ENCODE peak calls at places on chromosome 9, in five cellular contexts. One of them, this sample, is unnamed.

GRCh38 chr9:99056876-99057664 is 47.8 kb upstream of the TGFBR1 start:
- DNase-seq in lower leg skin: no peak
- DNase-seq in stimulated activated CD4-positive, alpha-beta T cell treated with anti-CD3 and anti-CD28 coated beads, Interleukin-12 subunit alpha, Interleukin-12 subunit beta, amount 100 ng/mL, for 4 hours: no peak
- DNase-seq in SK-N-MC: no peak
- DNase-seq in left ventricle myocardium superior: no peak
- DNase-seq in this sample: no peak

GRCh38 chr9:136660971-136661540 is 1.7 kb upstream of the EGFL7 start:
- DNase-seq in stimulated activated CD4-positive, alpha-beta T cell treated with anti-CD3 and anti-CD28 coated beads, Interleukin-12 subunit alpha, Interleukin-12 subunit beta, amount 100 ng/mL, for 4 hours: no peak
- DNase-seq in left ventricle myocardium superior: no peak
- DNase-seq in SK-N-MC: no peak
- DNase-seq in lower leg skin: no peak
- DNase-seq in this sample: peak; percentile 21

GRCh38 chr9:106529616-106530015 is 333.4 kb upstream of the ZNF462 start:
- DNase-seq in lower leg skin: no peak
- DNase-seq in stimulated activated CD4-positive, alpha-beta T cell treated with anti-CD3 and anti-CD28 coated beads, Interleukin-12 subunit alpha, Interleukin-12 subunit beta, amount 100 ng/mL, for 4 hours: no peak
- DNase-seq in SK-N-MC: no peak
- DNase-seq in left ventricle myocardium superior: no peak
- DNase-seq in this sample: no peak

GRCh38 chr9:83440641-83441040 is 97.6 kb downstream of the FRMD3 start:
- DNase-seq in lower leg skin: no peak
- DNase-seq in left ventricle myocardium superior: no peak
- DNase-seq in stimulated activated CD4-positive, alpha-beta T cell treated with anti-CD3 and anti-CD28 coated beads, Interleukin-12 subunit alpha, Interleukin-12 subunit beta, amount 100 ng/mL, for 4 hours: no peak
- DNase-seq in SK-N-MC: no peak
- DNase-seq in this sample: no peak

GRCh38 chr9:115237383-115238087 is 119.6 kb upstream of the TNC start:
- DNase-seq in left ventricle myocardium superior: peak; percentile 50
- DNase-seq in stimulated activated CD4-positive, alpha-beta T cell treated with anti-CD3 and anti-CD28 coated beads, Interleukin-12 subunit alpha, Interleukin-12 subunit beta, amount 100 ng/mL, for 4 hours: no peak
- DNase-seq in lower leg skin: peak; percentile 91
- DNase-seq in SK-N-MC: no peak
- DNase-seq in this sample: peak; percentile 69

GRCh38 chr9:27162045-27162444 is 53.0 kb downstream of the TEK start:
- DNase-seq in lower leg skin: no peak
- DNase-seq in SK-N-MC: no peak
- DNase-seq in stimulated activated CD4-positive, alpha-beta T cell treated with anti-CD3 and anti-CD28 coated beads, Interleukin-12 subunit alpha, Interleukin-12 subunit beta, amount 100 ng/mL, for 4 hours: no peak
- DNase-seq in left ventricle myocardium superior: no peak
- DNase-seq in this sample: no peak

GRCh38 chr9:135329571-135330306 is 149.8 kb upstream of the PPP1R26 start:
- DNase-seq in SK-N-MC: no peak
- DNase-seq in stimulated activated CD4-positive, alpha-beta T cell treated with anti-CD3 and anti-CD28 coated beads, Interleukin-12 subunit alpha, Interleukin-12 subunit beta, amount 100 ng/mL, for 4 hours: no peak
- DNase-seq in left ventricle myocardium superior: no peak
- DNase-seq in lower leg skin: peak; percentile 75
- DNase-seq in this sample: peak; percentile 45

GRCh38 chr9:215631-216155 is 1.0 kb downstream of the DOCK8 start:
- DNase-seq in lower leg skin: no peak
- DNase-seq in stimulated activated CD4-positive, alpha-beta T cell treated with anti-CD3 and anti-CD28 coated beads, Interleukin-12 subunit alpha, Interleukin-12 subunit beta, amount 100 ng/mL, for 4 hours: no peak
- DNase-seq in left ventricle myocardium superior: no peak
- DNase-seq in SK-N-MC: no peak
- DNase-seq in this sample: no peak

GRCh38 chr9:3960661-3961144 is 339.2 kb downstream of the GLIS3 start:
- DNase-seq in stimulated activated CD4-positive, alpha-beta T cell treated with anti-CD3 and anti-CD28 coated beads, Interleukin-12 subunit alpha, Interleukin-12 subunit beta, amount 100 ng/mL, for 4 hours: no peak
- DNase-seq in left ventricle myocardium superior: no peak
- DNase-seq in SK-N-MC: no peak
- DNase-seq in lower leg skin: no peak
- DNase-seq in this sample: no peak

GRCh38 chr9:76314321-76314720 is 79.9 kb downstream of the RFK start:
- DNase-seq in left ventricle myocardium superior: no peak
- DNase-seq in lower leg skin: no peak
- DNase-seq in stimulated activated CD4-positive, alpha-beta T cell treated with anti-CD3 and anti-CD28 coated beads, Interleukin-12 subunit alpha, Interleukin-12 subunit beta, amount 100 ng/mL, for 4 hours: no peak
- DNase-seq in SK-N-MC: no peak
- DNase-seq in this sample: no peak

GRCh38 chr9:13146838-13147237 is 132.7 kb downstream of the MPDZ start:
- DNase-seq in lower leg skin: no peak
- DNase-seq in SK-N-MC: no peak
- DNase-seq in stimulated activated CD4-positive, alpha-beta T cell treated with anti-CD3 and anti-CD28 coated beads, Interleukin-12 subunit alpha, Interleukin-12 subunit beta, amount 100 ng/mL, for 4 hours: no peak
- DNase-seq in left ventricle myocardium superior: no peak
- DNase-seq in this sample: no peak

GRCh38 chr9:34611251-34611810 is 566 bp downstream of the RPP25L start:
- DNase-seq in SK-N-MC: no peak
- DNase-seq in left ventricle myocardium superior: no peak
- DNase-seq in lower leg skin: no peak
- DNase-seq in stimulated activated CD4-positive, alpha-beta T cell treated with anti-CD3 and anti-CD28 coated beads, Interleukin-12 subunit alpha, Interleukin-12 subunit beta, amount 100 ng/mL, for 4 hours: no peak
- DNase-seq in this sample: no peak

GRCh38 chr9:129891519-129891918 is 56.3 kb downstream of the USP20 start:
- DNase-seq in left ventricle myocardium superior: no peak
- DNase-seq in stimulated activated CD4-positive, alpha-beta T cell treated with anti-CD3 and anti-CD28 coated beads, Interleukin-12 subunit alpha, Interleukin-12 subunit beta, amount 100 ng/mL, for 4 hours: no peak
- DNase-seq in SK-N-MC: no peak
- DNase-seq in lower leg skin: no peak
- DNase-seq in this sample: no peak

GRCh38 chr9:88937248-88937647 is 54.0 kb upstream of the S1PR3 start:
- DNase-seq in left ventricle myocardium superior: no peak
- DNase-seq in stimulated activated CD4-positive, alpha-beta T cell treated with anti-CD3 and anti-CD28 coated beads, Interleukin-12 subunit alpha, Interleukin-12 subunit beta, amount 100 ng/mL, for 4 hours: no peak
- DNase-seq in lower leg skin: peak; percentile 21
- DNase-seq in SK-N-MC: no peak
- DNase-seq in this sample: no peak

GRCh38 chr9:83622814-83623633 is at the start of gene IDNK:
- DNase-seq in lower leg skin: peak; percentile 93
- DNase-seq in SK-N-MC: no peak
- DNase-seq in stimulated activated CD4-positive, alpha-beta T cell treated with anti-CD3 and anti-CD28 coated beads, Interleukin-12 subunit alpha, Interleukin-12 subunit beta, amount 100 ng/mL, for 4 hours: peak; percentile 62
- DNase-seq in left ventricle myocardium superior: peak; percentile 82
- DNase-seq in this sample: peak; percentile 67

GRCh38 chr9:136668983-136669790 is 6.5 kb downstream of the EGFL7 start:
- DNase-seq in SK-N-MC: no peak
- DNase-seq in lower leg skin: no peak
- DNase-seq in stimulated activated CD4-positive, alpha-beta T cell treated with anti-CD3 and anti-CD28 coated beads, Interleukin-12 subunit alpha, Interleukin-12 subunit beta, amount 100 ng/mL, for 4 hours: no peak
- DNase-seq in left ventricle myocardium superior: no peak
- DNase-seq in this sample: no peak

GRCh38 chr9:133584559-133585476 is 24.4 kb downstream of the FAM163B start:
- DNase-seq in SK-N-MC: peak; percentile 70
- DNase-seq in stimulated activated CD4-positive, alpha-beta T cell treated with anti-CD3 and anti-CD28 coated beads, Interleukin-12 subunit alpha, Interleukin-12 subunit beta, amount 100 ng/mL, for 4 hours: no peak
- DNase-seq in left ventricle myocardium superior: peak; percentile 63
- DNase-seq in lower leg skin: no peak
- DNase-seq in this sample: no peak

GRCh38 chr9:70044450-70045307 is 1.0 kb downstream of the MAMDC2 start:
- DNase-seq in lower leg skin: peak; percentile 91
- DNase-seq in SK-N-MC: no peak
- DNase-seq in left ventricle myocardium superior: peak; percentile 45
- DNase-seq in stimulated activated CD4-positive, alpha-beta T cell treated with anti-CD3 and anti-CD28 coated beads, Interleukin-12 subunit alpha, Interleukin-12 subunit beta, amount 100 ng/mL, for 4 hours: no peak
- DNase-seq in this sample: peak; percentile 63

This sample was measured in psoas muscle.